ENCODE peak calls at places on chromosomes 7 and 10, in five cellular contexts. W is CD8-positive, alpha-beta T cell; H is stimulated activated CD4-positive, alpha-beta T cell treated with anti-CD3 and anti-CD28 coated beads, Interleukin-1b, Interleukin-23, amount 100 ng/mL, for 4 hours; J is ovary; Q is T-helper 17 cell. Z is an unnamed sample.

GRCh38 chr7:155824195-155824915 is 12.1 kb upstream of the SHH start:
- DNase-seq in W (no peak), Q (no peak), J (no peak), H (no peak), Z (no peak)

GRCh38 chr7:135160098-135160857 is 10.2 kb downstream of the CYREN start:
- DNase-seq in W (no peak), J (no peak), Q (no peak), H (no peak), Z (no peak)

GRCh38 chr7:41996381-41997035 is 240.5 kb downstream of the GLI3 start:
- DNase-seq in W (no peak), Q (no peak), J (no peak), H (no peak), Z (no peak)

GRCh38 chr7:71613316-71613715 is 481.4 kb downstream of the GALNT17 start:
- DNase-seq in J (no peak), W (no peak), H (no peak), Q (no peak), Z (no peak)

GRCh38 chr7:28423919-28424514 is 11.7 kb downstream of the CREB5 start:
- DNase-seq in Q (no peak), J (no peak), H (no peak), W (no peak), Z (no peak)

GRCh38 chr10:63528084-63528744 is 7.0 kb downstream of the REEP3 start:
- DNase-seq in Q (no peak), W (no peak), J (no peak), H (no peak), Z (no peak)

GRCh38 chr7:137986252-137987010 is 15.5 kb downstream of the CREB3L2 start:
- DNase-seq in Q (no peak), W (no peak), H (no peak), J (peak; percentile 61), Z (no peak)

GRCh38 chr7:158865462-158865922 is 9.1 kb downstream of the DYNC2I1 start:
- DNase-seq in W (no peak), J (no peak), H (no peak), Q (no peak), Z (no peak)

GRCh38 chr7:150955519-150956394 is 22.4 kb downstream of the KCNH2 start:
- DNase-seq in J (peak; percentile 83), Q (no peak), W (no peak), H (no peak), Z (no peak)

GRCh38 chr7:75962607-75963382 is 31.6 kb downstream of the TMEM120A start:
- DNase-seq in Q (no peak), H (no peak), W (no peak), J (peak; percentile 82), Z (no peak)

Z was measured in activated T-helper 1 cell treated with anti-CD3 and anti-CD28 coated beads, Interleukin-12 subunit alpha, Interleukin-12 subunit beta, Interleukin-2, Interleukin-4 antibody, amounts not matched to agents 30 ng/mL and 10 ng/mL and 1 ng/mL, durations not matched to agents 14 hours and 24 hours and 36 hours.